ENCODE peak calls at places on chromosomes 12 and 14, in ten cellular contexts. One of them, this sample, is unnamed.

GRCh38 chr12:9043766-9044165 is 54.4 kb downstream of the KLRG1 start:
- DNase-seq in RWPE1: no peak
- DNase-seq in Peyer's patch: no peak
- DNase-seq in B cell: no peak
- DNase-seq in cardiac fibroblast: no peak
- DNase-seq in dorsolateral prefrontal cortex: no peak
- DNase-seq in type B pancreatic cell: no peak
- DNase-seq in fibroblast of mammary gland: no peak
- DNase-seq in Calu3: no peak
- DNase-seq in gastrocnemius medialis: peak; percentile 16
- DNase-seq in this sample: no peak

GRCh38 chr12:27517961-27518668 is 5.9 kb upstream of the PPFIBP1 start:
- DNase-seq in RWPE1: no peak
- DNase-seq in Peyer's patch: no peak
- DNase-seq in B cell: no peak
- DNase-seq in cardiac fibroblast: no peak
- DNase-seq in dorsolateral prefrontal cortex: no peak
- DNase-seq in type B pancreatic cell: no peak
- DNase-seq in fibroblast of mammary gland: no peak
- DNase-seq in Calu3: no peak
- DNase-seq in gastrocnemius medialis: no peak
- DNase-seq in this sample: no peak

GRCh38 chr12:18864900-18865561 is 127.1 kb downstream of the CAPZA3 start:
- DNase-seq in RWPE1: peak; percentile 14
- DNase-seq in Peyer's patch: no peak
- DNase-seq in B cell: no peak
- DNase-seq in cardiac fibroblast: peak; percentile 48
- DNase-seq in dorsolateral prefrontal cortex: no peak
- DNase-seq in type B pancreatic cell: no peak
- DNase-seq in fibroblast of mammary gland: peak; percentile 93
- DNase-seq in Calu3: peak; percentile 22
- DNase-seq in gastrocnemius medialis: peak; percentile 13
- DNase-seq in this sample: no peak

GRCh38 chr12:125403145-125403789 is 338.0 kb downstream of the AACS start:
- DNase-seq in RWPE1: peak; percentile 8
- DNase-seq in Peyer's patch: peak; percentile 49
- DNase-seq in B cell: no peak
- DNase-seq in cardiac fibroblast: peak; percentile 21
- DNase-seq in dorsolateral prefrontal cortex: no peak
- DNase-seq in type B pancreatic cell: no peak
- DNase-seq in fibroblast of mammary gland: peak; percentile 30
- DNase-seq in Calu3: peak; percentile 36
- DNase-seq in gastrocnemius medialis: no peak
- DNase-seq in this sample: peak; percentile 28

GRCh38 chr14:60585676-60586075 is 63.6 kb downstream of the SIX1 start:
- DNase-seq in RWPE1: no peak
- DNase-seq in Peyer's patch: no peak
- DNase-seq in B cell: no peak
- DNase-seq in cardiac fibroblast: no peak
- DNase-seq in dorsolateral prefrontal cortex: no peak
- DNase-seq in type B pancreatic cell: no peak
- DNase-seq in fibroblast of mammary gland: no peak
- DNase-seq in Calu3: no peak
- DNase-seq in gastrocnemius medialis: no peak
- DNase-seq in this sample: no peak

GRCh38 chr14:83894519-83894918 is 1635.4 kb upstream of the FLRT2 start:
- DNase-seq in RWPE1: no peak
- DNase-seq in Peyer's patch: no peak
- DNase-seq in B cell: no peak
- DNase-seq in cardiac fibroblast: no peak
- DNase-seq in dorsolateral prefrontal cortex: no peak
- DNase-seq in type B pancreatic cell: no peak
- DNase-seq in fibroblast of mammary gland: no peak
- DNase-seq in Calu3: no peak
- DNase-seq in gastrocnemius medialis: no peak
- DNase-seq in this sample: no peak

GRCh38 chr12:7959278-7960063 is 23.5 kb upstream of the SLC2A3 start:
- DNase-seq in RWPE1: peak; percentile 51
- DNase-seq in Peyer's patch: peak; percentile 81
- DNase-seq in B cell: peak; percentile 50
- DNase-seq in cardiac fibroblast: peak; percentile 40
- DNase-seq in dorsolateral prefrontal cortex: no peak
- DNase-seq in type B pancreatic cell: no peak
- DNase-seq in fibroblast of mammary gland: peak; percentile 16
- DNase-seq in Calu3: no peak
- DNase-seq in gastrocnemius medialis: no peak
- DNase-seq in this sample: no peak

GRCh38 chr12:93813181-93813580 is 136.0 kb downstream of the CRADD start:
- DNase-seq in RWPE1: no peak
- DNase-seq in Peyer's patch: no peak
- DNase-seq in B cell: no peak
- DNase-seq in cardiac fibroblast: peak; percentile 97
- DNase-seq in dorsolateral prefrontal cortex: no peak
- DNase-seq in type B pancreatic cell: no peak
- DNase-seq in fibroblast of mammary gland: peak; percentile 50
- DNase-seq in Calu3: no peak
- DNase-seq in gastrocnemius medialis: no peak
- DNase-seq in this sample: no peak

GRCh38 chr12:41254546-41254945 is 66.4 kb downstream of the PDZRN4 start:
- DNase-seq in RWPE1: no peak
- DNase-seq in Peyer's patch: no peak
- DNase-seq in B cell: no peak
- DNase-seq in cardiac fibroblast: no peak
- DNase-seq in dorsolateral prefrontal cortex: no peak
- DNase-seq in type B pancreatic cell: no peak
- DNase-seq in fibroblast of mammary gland: peak; percentile 58
- DNase-seq in Calu3: no peak
- DNase-seq in gastrocnemius medialis: no peak
- DNase-seq in this sample: no peak

GRCh38 chr14:89621009-89621421 is 204.0 kb upstream of the FOXN3 start:
- DNase-seq in RWPE1: no peak
- DNase-seq in Peyer's patch: peak; percentile 69
- DNase-seq in B cell: peak; percentile 52
- DNase-seq in cardiac fibroblast: no peak
- DNase-seq in dorsolateral prefrontal cortex: no peak
- DNase-seq in type B pancreatic cell: no peak
- DNase-seq in fibroblast of mammary gland: no peak
- DNase-seq in Calu3: no peak
- DNase-seq in gastrocnemius medialis: no peak
- DNase-seq in this sample: no peak

GRCh38 chr14:57189070-57189469 is 79.6 kb downstream of the EXOC5 start:
- DNase-seq in RWPE1: peak; percentile 10
- DNase-seq in Peyer's patch: no peak
- DNase-seq in B cell: no peak
- DNase-seq in cardiac fibroblast: peak; percentile 34
- DNase-seq in dorsolateral prefrontal cortex: no peak
- DNase-seq in type B pancreatic cell: no peak
- DNase-seq in fibroblast of mammary gland: peak; percentile 46
- DNase-seq in Calu3: no peak
- DNase-seq in gastrocnemius medialis: no peak
- DNase-seq in this sample: no peak

GRCh38 chr14:37232907-37233481 is 35.3 kb downstream of the MIPOL1 start:
- DNase-seq in RWPE1: peak; percentile 48
- DNase-seq in Peyer's patch: no peak
- DNase-seq in B cell: no peak
- DNase-seq in cardiac fibroblast: peak; percentile 59
- DNase-seq in dorsolateral prefrontal cortex: no peak
- DNase-seq in type B pancreatic cell: no peak
- DNase-seq in fibroblast of mammary gland: peak; percentile 75
- DNase-seq in Calu3: peak; percentile 50
- DNase-seq in gastrocnemius medialis: no peak
- DNase-seq in this sample: peak; percentile 9

GRCh38 chr14:69464829-69465228 is 19.7 kb upstream of the PLEKHD1 start:
- DNase-seq in RWPE1: peak; percentile 73
- DNase-seq in Peyer's patch: no peak
- DNase-seq in B cell: no peak
- DNase-seq in cardiac fibroblast: peak; percentile 75
- DNase-seq in dorsolateral prefrontal cortex: no peak
- DNase-seq in type B pancreatic cell: no peak
- DNase-seq in fibroblast of mammary gland: peak; percentile 80
- DNase-seq in Calu3: peak; percentile 72
- DNase-seq in gastrocnemius medialis: no peak
- DNase-seq in this sample: no peak

GRCh38 chr12:109910969-109911348 is 10.9 kb downstream of the TCHP start:
- DNase-seq in RWPE1: peak; percentile 36
- DNase-seq in Peyer's patch: no peak
- DNase-seq in B cell: no peak
- DNase-seq in cardiac fibroblast: peak; percentile 31
- DNase-seq in dorsolateral prefrontal cortex: no peak
- DNase-seq in type B pancreatic cell: no peak
- DNase-seq in fibroblast of mammary gland: peak; percentile 47
- DNase-seq in Calu3: peak; percentile 36
- DNase-seq in gastrocnemius medialis: no peak
- DNase-seq in this sample: peak; percentile 25

GRCh38 chr12:13428538-13429265 is 232.2 kb downstream of the EMP1 start:
- DNase-seq in RWPE1: no peak
- DNase-seq in Peyer's patch: no peak
- DNase-seq in B cell: no peak
- DNase-seq in cardiac fibroblast: no peak
- DNase-seq in dorsolateral prefrontal cortex: no peak
- DNase-seq in type B pancreatic cell: no peak
- DNase-seq in fibroblast of mammary gland: peak; percentile 58
- DNase-seq in Calu3: no peak
- DNase-seq in gastrocnemius medialis: no peak
- DNase-seq in this sample: no peak

GRCh38 chr12:79933580-79934264 is 1.2 kb downstream of the PPP1R12A start:
- DNase-seq in RWPE1: peak; percentile 5
- DNase-seq in Peyer's patch: peak; percentile 53
- DNase-seq in B cell: peak; percentile 40
- DNase-seq in cardiac fibroblast: no peak
- DNase-seq in dorsolateral prefrontal cortex: peak; percentile 7
- DNase-seq in type B pancreatic cell: no peak
- DNase-seq in fibroblast of mammary gland: peak; percentile 24
- DNase-seq in Calu3: no peak
- DNase-seq in gastrocnemius medialis: no peak
- DNase-seq in this sample: no peak

GRCh38 chr14:21990116-21990515 is 316.5 kb upstream of the OR4E1 start:
- DNase-seq in RWPE1: peak; percentile 10
- DNase-seq in Peyer's patch: no peak
- DNase-seq in B cell: no peak
- DNase-seq in cardiac fibroblast: no peak
- DNase-seq in dorsolateral prefrontal cortex: no peak
- DNase-seq in type B pancreatic cell: no peak
- DNase-seq in fibroblast of mammary gland: peak; percentile 5
- DNase-seq in Calu3: no peak
- DNase-seq in gastrocnemius medialis: no peak
- DNase-seq in this sample: no peak

GRCh38 chr12:75747572-75747995 is 236.2 kb upstream of the KRR1 start:
- DNase-seq in RWPE1: no peak
- DNase-seq in Peyer's patch: no peak
- DNase-seq in B cell: no peak
- DNase-seq in cardiac fibroblast: peak; percentile 56
- DNase-seq in dorsolateral prefrontal cortex: no peak
- DNase-seq in type B pancreatic cell: no peak
- DNase-seq in fibroblast of mammary gland: peak; percentile 89
- DNase-seq in Calu3: no peak
- DNase-seq in gastrocnemius medialis: no peak
- DNase-seq in this sample: no peak

GRCh38 chr14:105421723-105422615 is 2.3 kb downstream of the MTA1 start:
- DNase-seq in RWPE1: no peak
- DNase-seq in Peyer's patch: no peak
- DNase-seq in B cell: no peak
- DNase-seq in cardiac fibroblast: no peak
- DNase-seq in dorsolateral prefrontal cortex: no peak
- DNase-seq in type B pancreatic cell: no peak
- DNase-seq in fibroblast of mammary gland: no peak
- DNase-seq in Calu3: no peak
- DNase-seq in gastrocnemius medialis: no peak
- DNase-seq in this sample: no peak

GRCh38 chr12:96658075-96658474 is 168.7 kb downstream of the CFAP54 start:
- DNase-seq in RWPE1: no peak
- DNase-seq in Peyer's patch: no peak
- DNase-seq in B cell: no peak
- DNase-seq in cardiac fibroblast: no peak
- DNase-seq in dorsolateral prefrontal cortex: no peak
- DNase-seq in type B pancreatic cell: no peak
- DNase-seq in fibroblast of mammary gland: no peak
- DNase-seq in Calu3: no peak
- DNase-seq in gastrocnemius medialis: no peak
- DNase-seq in this sample: no peak
- TF ChIP-seq CTCF in RWPE1: no peak
- TF ChIP-seq CTCF in Peyer's patch: no peak
- TF ChIP-seq CTCF in B cell: no peak
- TF ChIP-seq CTCF in cardiac fibroblast: no peak
- TF ChIP-seq CTCF in dorsolateral prefrontal cortex: no peak
- TF ChIP-seq CTCF in type B pancreatic cell: no peak
- TF ChIP-seq CTCF in fibroblast of mammary gland: no peak
- TF ChIP-seq CTCF in Calu3: no peak
- TF ChIP-seq CTCF in gastrocnemius medialis: no peak
- TF ChIP-seq CTCF in this sample: no peak

GRCh38 chr12:68319988-68320623 is 12.1 kb downstream of the MDM1 start:
- DNase-seq in RWPE1: no peak
- DNase-seq in Peyer's patch: no peak
- DNase-seq in B cell: no peak
- DNase-seq in cardiac fibroblast: peak; percentile 93
- DNase-seq in dorsolateral prefrontal cortex: no peak
- DNase-seq in type B pancreatic cell: no peak
- DNase-seq in fibroblast of mammary gland: peak; percentile 92
- DNase-seq in Calu3: no peak
- DNase-seq in gastrocnemius medialis: no peak
- DNase-seq in this sample: no peak

GRCh38 chr12:68321140-68321539 is 11.0 kb downstream of the MDM1 start:
- DNase-seq in RWPE1: no peak
- DNase-seq in Peyer's patch: no peak
- DNase-seq in B cell: no peak
- DNase-seq in cardiac fibroblast: no peak
- DNase-seq in dorsolateral prefrontal cortex: no peak
- DNase-seq in type B pancreatic cell: no peak
- DNase-seq in fibroblast of mammary gland: no peak
- DNase-seq in Calu3: no peak
- DNase-seq in gastrocnemius medialis: no peak
- DNase-seq in this sample: no peak

GRCh38 chr12:68317047-68317667 is 15.0 kb downstream of the MDM1 start:
- DNase-seq in RWPE1: peak; percentile 16
- DNase-seq in Peyer's patch: peak; percentile 63
- DNase-seq in B cell: no peak
- DNase-seq in cardiac fibroblast: peak; percentile 79
- DNase-seq in dorsolateral prefrontal cortex: no peak
- DNase-seq in type B pancreatic cell: no peak
- DNase-seq in fibroblast of mammary gland: peak; percentile 66
- DNase-seq in Calu3: peak; percentile 35
- DNase-seq in gastrocnemius medialis: no peak
- DNase-seq in this sample: peak; percentile 43
- TF ChIP-seq CTCF in RWPE1: peak; percentile 70
- TF ChIP-seq CTCF in Peyer's patch: peak; percentile 30
- TF ChIP-seq CTCF in B cell: peak; percentile 89
- TF ChIP-seq CTCF in cardiac fibroblast: peak; percentile 35
- TF ChIP-seq CTCF in dorsolateral prefrontal cortex: peak; percentile 87
- TF ChIP-seq CTCF in type B pancreatic cell: peak; percentile 85
- TF ChIP-seq CTCF in fibroblast of mammary gland: peak; percentile 60
- TF ChIP-seq CTCF in Calu3: no peak
- TF ChIP-seq CTCF in gastrocnemius medialis: peak; percentile 70
- TF ChIP-seq CTCF in this sample: peak; percentile 85

GRCh38 chr12:402127-402456 is 648 bp downstream of the CCDC77 start:
- DNase-seq in RWPE1: no peak
- DNase-seq in Peyer's patch: no peak
- DNase-seq in B cell: no peak
- DNase-seq in cardiac fibroblast: peak; percentile 41
- DNase-seq in dorsolateral prefrontal cortex: no peak
- DNase-seq in type B pancreatic cell: no peak
- DNase-seq in fibroblast of mammary gland: peak; percentile 47
- DNase-seq in Calu3: peak; percentile 14
- DNase-seq in gastrocnemius medialis: no peak
- DNase-seq in this sample: no peak
- TF ChIP-seq CTCF in RWPE1: peak; percentile 25
- TF ChIP-seq CTCF in Peyer's patch: no peak
- TF ChIP-seq CTCF in B cell: no peak
- TF ChIP-seq CTCF in cardiac fibroblast: peak; percentile 33
- TF ChIP-seq CTCF in dorsolateral prefrontal cortex: no peak
- TF ChIP-seq CTCF in type B pancreatic cell: no peak
- TF ChIP-seq CTCF in fibroblast of mammary gland: peak; percentile 51
- TF ChIP-seq CTCF in Calu3: no peak
- TF ChIP-seq CTCF in gastrocnemius medialis: no peak
- TF ChIP-seq CTCF in this sample: peak; percentile 56

GRCh38 chr12:128109636-128110035 is 157.3 kb upstream of the TMEM132C start:
- DNase-seq in RWPE1: no peak
- DNase-seq in Peyer's patch: no peak
- DNase-seq in B cell: no peak
- DNase-seq in cardiac fibroblast: no peak
- DNase-seq in dorsolateral prefrontal cortex: no peak
- DNase-seq in type B pancreatic cell: no peak
- DNase-seq in fibroblast of mammary gland: no peak
- DNase-seq in Calu3: no peak
- DNase-seq in gastrocnemius medialis: no peak
- DNase-seq in this sample: no peak
- TF ChIP-seq CTCF in RWPE1: no peak
- TF ChIP-seq CTCF in Peyer's patch: no peak
- TF ChIP-seq CTCF in B cell: no peak
- TF ChIP-seq CTCF in cardiac fibroblast: no peak
- TF ChIP-seq CTCF in dorsolateral prefrontal cortex: no peak
- TF ChIP-seq CTCF in type B pancreatic cell: no peak
- TF ChIP-seq CTCF in fibroblast of mammary gland: no peak
- TF ChIP-seq CTCF in Calu3: no peak
- TF ChIP-seq CTCF in gastrocnemius medialis: no peak
- TF ChIP-seq CTCF in this sample: no peak

This sample was measured in neural crest cell.